ENCODE peak calls at places on chromosomes 16 and 17, in five cellular contexts. One of them, this sample, is unnamed.

GRCh38 chr16:83403751-83404150 is 404.0 kb upstream of the HSBP1 start:
- DNase-seq in stromal cell of bone marrow: peak; percentile 29
- DNase-seq in cardiac septum: no peak
- DNase-seq in stomach: no peak
- DNase-seq in H9: no peak
- DNase-seq in this sample: no peak

GRCh38 chr16:23227529-23227928 is 45.0 kb downstream of the SCNN1G start:
- DNase-seq in stromal cell of bone marrow: no peak
- DNase-seq in cardiac septum: no peak
- DNase-seq in stomach: no peak
- DNase-seq in H9: no peak
- DNase-seq in this sample: peak; percentile 4

GRCh38 chr16:57423152-57423551 is 18.6 kb downstream of the CCL17 start:
- DNase-seq in stromal cell of bone marrow: no peak
- DNase-seq in cardiac septum: no peak
- DNase-seq in stomach: peak; percentile 9
- DNase-seq in H9: no peak
- DNase-seq in this sample: no peak

GRCh38 chr16:16028311-16028999 is 79.0 kb downstream of the ABCC1 start:
- DNase-seq in stromal cell of bone marrow: no peak
- DNase-seq in cardiac septum: no peak
- DNase-seq in stomach: peak; percentile 77
- DNase-seq in H9: no peak
- DNase-seq in this sample: no peak

GRCh38 chr17:78127888-78128615 is 503 bp downstream of the TMC6 start:
- DNase-seq in stromal cell of bone marrow: no peak
- DNase-seq in cardiac septum: peak; percentile 79
- DNase-seq in stomach: peak; percentile 48
- DNase-seq in H9: no peak
- DNase-seq in this sample: no peak

GRCh38 chr16:28180660-28181556 is 30.9 kb downstream of the XPO6 start:
- DNase-seq in stromal cell of bone marrow: no peak
- DNase-seq in cardiac septum: no peak
- DNase-seq in stomach: no peak
- DNase-seq in H9: no peak
- DNase-seq in this sample: no peak

GRCh38 chr17:48478224-48479013 is 48.4 kb upstream of the SKAP1 start:
- DNase-seq in stromal cell of bone marrow: no peak
- DNase-seq in cardiac septum: no peak
- DNase-seq in stomach: no peak
- DNase-seq in H9: no peak
- DNase-seq in this sample: no peak

GRCh38 chr17:47852113-47852949 is 1.4 kb upstream of the SP6 start:
- DNase-seq in stromal cell of bone marrow: no peak
- DNase-seq in cardiac septum: no peak
- DNase-seq in stomach: no peak
- DNase-seq in H9: no peak
- DNase-seq in this sample: no peak

GRCh38 chr16:50396770-50397525 is 28.2 kb upstream of the BRD7 start:
- DNase-seq in stromal cell of bone marrow: no peak
- DNase-seq in cardiac septum: no peak
- DNase-seq in stomach: no peak
- DNase-seq in H9: no peak
- DNase-seq in this sample: no peak

GRCh38 chr16:57689772-57690558 is 4.6 kb upstream of the DRC7 start:
- DNase-seq in stromal cell of bone marrow: no peak
- DNase-seq in cardiac septum: peak; percentile 76
- DNase-seq in stomach: no peak
- DNase-seq in H9: no peak
- DNase-seq in this sample: peak; percentile 67

GRCh38 chr17:32634167-32634566 is 147.4 kb downstream of the CDK5R1 start:
- DNase-seq in stromal cell of bone marrow: no peak
- DNase-seq in cardiac septum: no peak
- DNase-seq in stomach: no peak
- DNase-seq in H9: no peak
- DNase-seq in this sample: no peak

GRCh38 chr17:55160501-55160900 is 104.3 kb upstream of the HLF start:
- DNase-seq in stromal cell of bone marrow: no peak
- DNase-seq in cardiac septum: no peak
- DNase-seq in stomach: no peak
- DNase-seq in H9: no peak
- DNase-seq in this sample: no peak

GRCh38 chr17:78258323-78259229 is 27.1 kb downstream of the TMEM235 start:
- DNase-seq in stromal cell of bone marrow: no peak
- DNase-seq in cardiac septum: peak; percentile 92
- DNase-seq in stomach: peak; percentile 63
- DNase-seq in H9: peak; percentile 65
- DNase-seq in this sample: peak; percentile 83

GRCh38 chr17:50055426-50056216 is at the start of gene ITGA3:
- DNase-seq in stromal cell of bone marrow: peak; percentile 65
- DNase-seq in cardiac septum: peak; percentile 88
- DNase-seq in stomach: peak; percentile 89
- DNase-seq in H9: peak; percentile 97
- DNase-seq in this sample: peak; percentile 64

GRCh38 chr17:78534492-78535284 is 42.5 kb downstream of the DNAH17 start:
- DNase-seq in stromal cell of bone marrow: no peak
- DNase-seq in cardiac septum: no peak
- DNase-seq in stomach: no peak
- DNase-seq in H9: no peak
- DNase-seq in this sample: no peak

GRCh38 chr16:74740795-74741304 is 33.8 kb downstream of the FA2H start:
- DNase-seq in stromal cell of bone marrow: peak; percentile 23
- DNase-seq in cardiac septum: no peak
- DNase-seq in stomach: peak; percentile 92
- DNase-seq in H9: no peak
- DNase-seq in this sample: no peak

GRCh38 chr16:85126731-85127662 is 14.7 kb upstream of the CIBAR2 start:
- DNase-seq in stromal cell of bone marrow: peak; percentile 48
- DNase-seq in cardiac septum: no peak
- DNase-seq in stomach: no peak
- DNase-seq in H9: no peak
- DNase-seq in this sample: no peak